ENCODE peak calls at places on chromosome 22, in five cellular contexts. G is A549; D is CD8-positive, alpha-beta T cell; O is left ventricle myocardium inferior; B is kidney. C is an unnamed sample. For H3K4me1, the result is how much of the 10 kb centered on the place peaks cover.

GRCh38 chr22:50216161-50216683 is 15.4 kb downstream of the SELENOO start:
- DNase-seq in D (peak), G (no peak), B (no peak), O (no peak), C (no peak)

GRCh38 chr22:27842236-27842993 is 40.9 kb upstream of the MN1 start:
- DNase-seq in O (no peak), D (no peak), G (no peak), B (no peak), C (no peak)

GRCh38 chr22:26579331-26579886 is 10.5 kb downstream of the TPST2 start:
- DNase-seq in O (no peak), G (no peak), D (peak), B (no peak), C (peak)

GRCh38 chr22:25696763-25697710 is 45.0 kb upstream of the MYO18B start:
- DNase-seq in B (no peak), G (no peak), O (no peak), D (no peak), C (no peak)

GRCh38 chr22:24460418-24461089 is 33.2 kb downstream of the ADORA2A start:
- DNase-seq in G (no peak), O (no peak), D (no peak), B (no peak), C (no peak)

GRCh38 chr22:28112548-28113043 is 193.5 kb upstream of the PITPNB start:
- DNase-seq in O (peak), D (no peak), B (no peak), G (peak), C (no peak)

GRCh38 chr22:34015642-34016041 is 95.4 kb upstream of the LARGE1 start:
- DNase-seq in B (no peak), D (no peak), O (no peak), G (no peak), C (no peak)

GRCh38 chr22:39290724-39291161 is 28.7 kb downstream of the RPL3 start:
- DNase-seq in O (peak), D (no peak), G (peak), B (peak), C (no peak)

GRCh38 chr22:22598144-22598543 is 39.1 kb upstream of the PRAME start:
- DNase-seq in B (no peak), O (no peak), D (no peak), G (no peak), C (no peak)

GRCh38 chr22:39401301-39401631 is 1.7 kb downstream of the TAB1 start:
- DNase-seq in D (no peak), O (no peak), B (peak), G (no peak), C (no peak)

GRCh38 chr22:49587421-49587820 is 240.3 kb downstream of the BRD1 start:
- DNase-seq in O (no peak), D (no peak), B (peak), G (no peak), C (peak)

GRCh38 chr22:24894220-24894975 is 52.1 kb downstream of the LHFPL7 start:
- DNase-seq in G (peak), D (no peak), O (peak), B (peak), C (no peak)

GRCh38 chr22:20613301-20613700 is 105.9 kb downstream of the MED15 start:
- DNase-seq in G (no peak), D (no peak), B (no peak), O (no peak), C (no peak)

GRCh38 chr22:31481129-31481528 is 8.5 kb downstream of the EIF4ENIF1 start:
- DNase-seq in O (no peak), D (no peak), G (no peak), B (no peak), C (no peak)

GRCh38 chr22:23874871-23875270 is 17.2 kb downstream of the SLC2A11 start:
- DNase-seq in G (no peak), B (peak), D (no peak), O (no peak), C (no peak)

GRCh38 chr22:49632199-49633009 is 195.3 kb downstream of the BRD1 start:
- DNase-seq in D (no peak), G (peak), O (peak), B (peak), C (no peak)

GRCh38 chr22:39994046-39994565 is 648 bp upstream of the FAM83F start:
- DNase-seq in D (peak), O (no peak), G (no peak), B (peak), C (no peak)

GRCh38 chr22:24550028-24550901 is 4.7 kb downstream of the GUCD1 start:
- DNase-seq in O (peak), D (no peak), G (peak), B (peak), C (no peak)

GRCh38 chr22:22945195-22945594 is 57.6 kb downstream of the IGLL5 start:
- DNase-seq in O (no peak), G (no peak), D (no peak), B (no peak), C (no peak)

GRCh38 chr22:39556970-39557811 is 13.4 kb upstream of the CACNA1I start:
- DNase-seq in O (no peak), D (peak), B (no peak), G (peak), C (no peak)

GRCh38 chr22:25852223-25852622 is 110.2 kb downstream of the MYO18B start:
- DNase-seq in G (no peak), B (no peak), O (no peak), D (no peak), C (no peak)

GRCh38 chr22:33785283-33785991 is 134.8 kb downstream of the LARGE1 start:
- DNase-seq in B (no peak), G (no peak), D (no peak), O (no peak), C (no peak)

GRCh38 chr22:23638611-23639010 is 6.5 kb upstream of the DRICH1 start:
- DNase-seq in G (no peak), D (no peak), B (no peak), O (no peak), C (no peak)

GRCh38 chr22:44342347-44342956 is 29.7 kb upstream of the SHISAL1 start:
- DNase-seq in B (no peak), O (no peak), G (no peak), D (no peak), C (no peak)

GRCh38 chr22:22721681-22722309 is 77.4 kb downstream of the GGTLC2 start:
- DNase-seq in B (no peak), D (peak), O (no peak), G (no peak), C (no peak)

GRCh38 chr22:23862103-23862502 is 4.4 kb downstream of the SLC2A11 start:
- DNase-seq in O (no peak), G (peak), D (no peak), B (peak), C (peak)

GRCh38 chr22:32501797-32502290 is 27.2 kb downstream of the FBXO7 start:
- DNase-seq in B (no peak), D (no peak), G (no peak), O (no peak), C (no peak)
- TF ChIP-seq CTCF in B (no peak), D (no peak), G (no peak), O (no peak), C (no peak)

GRCh38 chr22:48507595-48508350 is 1319.9 kb downstream of the BRD1 start:
- DNase-seq in O (no peak), B (no peak), D (peak), G (no peak), C (no peak)
- H3K4me1 ChIP-seq in O (under half), B (under half), D (under half), G (under half), C (under half)

GRCh38 chr22:42632096-42632495 is 8.3 kb downstream of the ATP5MGL start:
- DNase-seq in D (no peak), O (no peak), G (no peak), B (no peak), C (no peak)
- TF ChIP-seq CTCF in D (no peak), O (peak), G (no peak), B (peak), C (no peak)

DNA sequence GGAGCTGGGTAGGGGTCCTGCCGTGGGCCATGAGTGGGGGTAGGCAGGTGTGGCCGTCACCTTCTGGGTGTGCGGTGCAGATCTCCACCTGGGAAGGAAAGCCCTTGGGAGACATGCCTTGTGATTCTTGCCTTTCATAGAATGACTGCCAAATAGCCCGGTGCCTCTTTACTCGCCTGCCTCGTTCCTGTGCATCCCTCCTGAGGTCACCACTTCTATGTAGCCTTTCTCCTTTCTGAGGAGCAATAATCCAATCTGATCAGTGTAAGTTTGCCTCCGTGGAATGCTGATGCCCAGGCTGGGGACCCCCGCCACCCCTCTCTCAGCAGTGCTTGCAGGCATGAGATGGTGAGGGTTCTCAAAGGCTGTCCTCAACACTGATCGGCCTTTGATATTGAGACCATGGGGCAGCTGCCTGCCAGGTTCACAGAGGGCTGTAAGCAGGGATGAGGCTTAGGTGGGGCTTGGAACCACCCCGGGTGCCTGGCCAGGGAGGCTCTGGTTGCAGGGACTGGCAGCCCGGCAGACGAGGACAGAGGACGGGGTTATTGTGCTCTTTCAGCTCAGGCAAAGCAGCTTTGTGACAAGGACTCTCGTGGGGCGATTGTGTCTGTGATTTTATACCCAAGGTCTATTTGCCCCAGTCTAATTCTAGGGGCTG is 86.1 kb upstream of the WNT7B start:
- DNase-seq in G (no peak), O (peak), B (peak), D (no peak), C (peak)
- H3K4me1 ChIP-seq in G (under half), O (half or more), B (under half), D (under half), C (half or more)

DNA sequence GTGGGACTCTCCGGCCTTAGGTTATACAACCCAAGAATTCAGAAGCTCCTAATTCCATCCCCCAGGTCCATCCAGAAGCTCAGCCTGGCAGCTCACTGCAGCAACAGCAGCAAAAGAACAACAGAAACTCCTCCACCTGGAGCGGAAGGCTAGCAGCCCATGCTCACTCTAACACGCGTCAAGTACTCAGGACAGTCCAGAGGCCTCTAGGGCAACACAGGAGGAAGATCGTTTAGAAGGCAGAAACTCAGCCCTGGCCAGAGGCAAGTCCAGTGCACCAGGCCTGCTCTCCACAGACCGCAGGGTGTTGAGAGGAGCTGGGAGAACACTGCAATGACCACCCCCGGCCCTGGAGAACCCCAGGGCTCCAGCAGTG is 17.1 kb downstream of the PLA2G6 start:
- DNase-seq in D (no peak), O (no peak), G (no peak), B (peak), C (no peak)
- TF ChIP-seq CTCF in D (no peak), O (no peak), G (no peak), B (no peak), C (no peak)

DNA sequence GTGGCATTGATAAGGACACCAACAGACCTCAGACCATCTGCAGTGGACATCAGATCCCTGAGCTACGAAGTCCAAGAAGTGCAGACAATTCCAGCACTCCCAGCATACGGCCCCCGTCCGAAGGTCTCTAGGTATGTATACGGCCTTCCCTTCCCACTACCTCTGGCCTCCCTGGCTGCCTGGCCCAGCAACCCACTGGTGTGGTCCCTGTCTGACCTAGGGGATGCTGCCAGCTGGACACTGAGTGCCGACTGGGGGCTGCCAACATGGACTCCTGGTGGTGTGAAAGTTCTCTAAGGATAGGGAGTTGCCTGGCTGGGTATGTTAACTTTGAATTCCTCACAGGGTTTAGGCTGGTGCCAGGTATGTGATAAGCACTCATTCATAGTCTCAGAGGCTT is 17.5 kb upstream of the TEF start:
- DNase-seq in O (no peak), G (no peak), B (no peak), D (no peak), C (no peak)
- H3K4me1 ChIP-seq in O (under half), G (under half), B (under half), D (under half), C (under half)

GRCh38 chr22:46980392-46980791 is 217.9 kb downstream of the TBC1D22A start:
- DNase-seq in G (no peak), B (no peak), D (no peak), O (no peak), C (no peak)

GRCh38 chr22:46983046-46983445 is 220.6 kb downstream of the TBC1D22A start:
- DNase-seq in G (no peak), O (no peak), D (no peak), B (no peak), C (no peak)

GRCh38 chr22:46984751-46985506 is 222.5 kb downstream of the TBC1D22A start:
- DNase-seq in D (no peak), G (no peak), O (no peak), B (peak), C (no peak)

GRCh38 chr22:46985507-46985882 is 223.0 kb downstream of the TBC1D22A start:
- DNase-seq in D (no peak), G (no peak), B (no peak), O (no peak), C (no peak)

GRCh38 chr22:46982635-46983034 is 220.2 kb downstream of the TBC1D22A start:
- DNase-seq in D (no peak), O (no peak), B (no peak), G (no peak), C (no peak)
- TF ChIP-seq CTCF in D (no peak), O (no peak), B (no peak), G (no peak), C (no peak)

GRCh38 chr22:45508814-45509213 is 6.1 kb downstream of the FBLN1 start:
- DNase-seq in B (no peak), D (no peak), G (no peak), O (no peak), C (no peak)
- H3K4me1 ChIP-seq in B (under half), D (under half), G (under half), O (under half), C (under half)

DNA sequence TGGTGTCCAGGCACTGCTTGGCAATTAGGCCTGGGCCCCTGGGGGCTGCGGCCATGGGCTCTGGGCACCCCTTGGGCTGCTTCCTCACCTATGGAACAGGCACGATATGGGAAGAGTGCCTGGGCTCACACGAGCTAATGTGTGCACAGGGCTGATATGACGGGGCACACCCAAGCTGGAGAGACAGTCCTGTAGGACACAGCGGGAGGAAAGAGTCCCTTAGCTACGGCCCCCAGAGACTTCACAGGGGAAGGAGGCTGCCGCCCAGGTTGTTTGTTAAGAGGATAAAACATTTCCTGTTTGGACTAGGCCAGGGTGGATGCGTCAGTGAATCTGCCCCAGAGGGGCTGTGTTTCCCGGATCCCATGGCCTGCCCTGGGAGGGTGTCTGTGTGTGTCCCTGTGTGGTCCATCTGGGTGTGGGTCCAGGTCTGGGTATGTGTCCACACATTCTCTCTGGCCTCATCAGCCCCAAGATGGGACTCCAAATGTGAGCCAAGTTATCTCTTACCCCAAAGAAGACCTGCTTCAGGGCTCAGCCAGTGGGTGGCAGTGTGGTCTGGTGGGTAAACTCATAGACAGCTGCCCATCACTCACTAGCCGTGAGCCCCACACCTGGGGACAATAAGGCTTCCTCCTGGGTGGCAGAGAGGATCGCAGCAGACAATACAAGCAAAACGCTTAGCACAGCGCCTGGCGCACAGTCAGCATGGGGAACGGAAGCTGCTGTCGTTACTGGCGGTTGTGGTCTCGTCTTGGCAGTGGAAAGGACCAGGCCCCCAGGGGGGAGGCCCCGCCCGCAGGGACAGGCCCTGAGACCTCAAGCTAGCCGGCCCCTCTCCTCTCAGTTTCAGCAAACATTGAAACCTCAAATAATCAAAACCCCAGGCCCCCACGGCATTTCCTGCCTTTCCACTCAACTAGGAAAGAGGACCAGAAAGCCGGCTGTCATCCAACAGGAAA is 3.2 kb upstream of the EMID1 start:
- DNase-seq in D (peak), O (peak), G (peak), B (peak), C (peak)
- TF ChIP-seq CTCF in D (no peak), O (peak), G (peak), B (peak), C (peak)